ENCODE peak calls at places on chromosomes 2 and 18, in five cellular contexts. X is K562, I is stomach, Y is breast epithelium, G is Panc1. O is an unnamed sample. For H3K4me1, the result is how much of the 10 kb centered on the place peaks cover.

GRCh38 chr2:96099861-96100798 is 16.2 kb downstream of the ADRA2B start:
- DNase-seq in I (no peak), X (no peak), G (no peak), Y (peak), O (peak)

GRCh38 chr2:95046371-95047112 is 21.0 kb downstream of the MAL start:
- DNase-seq in G (no peak), X (no peak), Y (no peak), I (no peak), O (peak)

GRCh38 chr2:232352511-232353091 is 25.9 kb upstream of the ALPP start:
- DNase-seq in Y (no peak), X (no peak), G (no peak), I (no peak), O (peak)

GRCh38 chr18:27750014-27750413 is 426.9 kb downstream of the CDH2 start:
- DNase-seq in G (no peak), Y (no peak), I (peak), X (no peak), O (no peak)

GRCh38 chr2:149170156-149170555 is 131.7 kb downstream of the LYPD6B start:
- DNase-seq in Y (no peak), I (no peak), X (no peak), G (no peak), O (no peak)

GRCh38 chr2:163667064-163667887 is 68.5 kb downstream of the FIGN start:
- DNase-seq in I (no peak), X (no peak), Y (no peak), G (peak), O (no peak)

GRCh38 chr2:219155054-219155644 is 5.5 kb downstream of the NHEJ1 start:
- DNase-seq in I (peak), X (peak), G (peak), Y (no peak), O (no peak)

GRCh38 chr2:224024270-224024669 is 14.8 kb downstream of the SERPINE2 start:
- DNase-seq in Y (no peak), X (no peak), G (no peak), I (no peak), O (no peak)

GRCh38 chr2:127410871-127411396 is 7.3 kb upstream of the PROC start:
- DNase-seq in I (peak), X (no peak), G (no peak), Y (no peak), O (no peak)

GRCh38 chr2:210558708-210559107 is 2.3 kb downstream of the CPS1 start:
- DNase-seq in G (no peak), X (no peak), Y (no peak), I (no peak), O (no peak)

GRCh38 chr2:197011777-197012641 is 85.5 kb upstream of the PGAP1 start:
- DNase-seq in X (peak), Y (no peak), G (no peak), I (no peak), O (no peak)

GRCh38 chr2:106882658-106883057 is 3.3 kb downstream of the ST6GAL2 start:
- DNase-seq in I (no peak), X (no peak), G (no peak), Y (no peak), O (no peak)

GRCh38 chr2:177024760-177025159 is 187.8 kb upstream of the HNRNPA3 start:
- DNase-seq in Y (no peak), I (no peak), G (no peak), X (no peak), O (no peak)

GRCh38 chr2:53715568-53715967 is 52.0 kb upstream of the CHAC2 start:
- DNase-seq in X (no peak), I (no peak), Y (no peak), G (peak), O (no peak)

GRCh38 chr2:146944601-146945000 is 900.2 kb upstream of the ACVR2A start:
- DNase-seq in I (no peak), X (no peak), G (no peak), Y (no peak), O (no peak)

GRCh38 chr18:31740180-31740579 is 20.5 kb downstream of the SLC25A52 start:
- DNase-seq in I (peak), G (no peak), Y (no peak), X (no peak), O (no peak)

GRCh38 chr18:37481491-37481890 is 84.1 kb downstream of the CELF4 start:
- DNase-seq in G (no peak), Y (no peak), X (no peak), I (no peak), O (no peak)

GRCh38 chr18:58186258-58186948 is 142.4 kb downstream of the NEDD4L start:
- DNase-seq in X (no peak), Y (no peak), G (peak), I (peak), O (no peak)

GRCh38 chr18:59954746-59955145 is 55.0 kb downstream of the PMAIP1 start:
- DNase-seq in X (no peak), Y (no peak), G (no peak), I (no peak), O (no peak)

GRCh38 chr18:52426041-52426440 is 86.0 kb downstream of the DCC start:
- DNase-seq in I (no peak), X (no peak), Y (no peak), G (no peak), O (no peak)

GRCh38 chr2:27809761-27810241 is 38.3 kb downstream of the MRPL33 start:
- DNase-seq in Y (no peak), G (peak), I (no peak), X (no peak), O (no peak)

GRCh38 chr18:9851511-9851910 is 34.3 kb upstream of the TXNDC2 start:
- DNase-seq in Y (no peak), G (no peak), I (no peak), X (no peak), O (no peak)

GRCh38 chr2:107801498-107801897 is 25.2 kb upstream of the RGPD4 start:
- DNase-seq in Y (no peak), I (no peak), G (no peak), X (no peak), O (no peak)

GRCh38 chr2:203664029-203664755 is 42.2 kb upstream of the CD28 start:
- DNase-seq in X (no peak), G (no peak), I (no peak), Y (no peak), O (no peak)

GRCh38 chr2:64318476-64318748 is 135.6 kb upstream of the LGALSL start:
- DNase-seq in G (no peak), I (no peak), Y (no peak), X (no peak), O (no peak)

GRCh38 chr2:224954980-224955379 is 87.3 kb downstream of the DOCK10 start:
- DNase-seq in X (no peak), Y (no peak), I (no peak), G (no peak), O (no peak)

GRCh38 chr2:120625865-120626560 is 109.7 kb upstream of the GLI2 start:
- DNase-seq in X (no peak), G (no peak), I (peak), Y (peak), O (peak)

GRCh38 chr2:55771612-55772011 is 78.0 kb upstream of the PNPT1 start:
- DNase-seq in X (peak), G (peak), Y (no peak), I (no peak), O (no peak)

GRCh38 chr2:83196225-83196624 is 1262.9 kb downstream of the SUCLG1 start:
- DNase-seq in X (no peak), I (no peak), G (peak), Y (no peak), O (no peak)

GRCh38 chr2:42268528-42269151 is 92.4 kb downstream of the COX7A2L start:
- DNase-seq in I (no peak), G (no peak), X (no peak), Y (no peak), O (no peak)

GRCh38 chr18:32753656-32754221 is 19.1 kb downstream of the KLHL14 start:
- DNase-seq in G (no peak), X (no peak), I (no peak), Y (no peak), O (no peak)

GRCh38 chr2:29224693-29225551 is 109.7 kb downstream of the CLIP4 start:
- DNase-seq in G (no peak), X (no peak), I (no peak), Y (peak), O (peak)

GRCh38 chr18:3966985-3967856 is 487.9 kb downstream of the DLGAP1 start:
- DNase-seq in X (no peak), Y (no peak), G (no peak), I (no peak), O (no peak)

GRCh38 chr2:222651721-222652420 is 4.0 kb downstream of the FARSB start:
- DNase-seq in X (no peak), Y (no peak), G (no peak), I (no peak), O (no peak)
- H3K4me1 ChIP-seq in X (under half), Y (under half), G (under half), I (under half), O (under half)

DNA sequence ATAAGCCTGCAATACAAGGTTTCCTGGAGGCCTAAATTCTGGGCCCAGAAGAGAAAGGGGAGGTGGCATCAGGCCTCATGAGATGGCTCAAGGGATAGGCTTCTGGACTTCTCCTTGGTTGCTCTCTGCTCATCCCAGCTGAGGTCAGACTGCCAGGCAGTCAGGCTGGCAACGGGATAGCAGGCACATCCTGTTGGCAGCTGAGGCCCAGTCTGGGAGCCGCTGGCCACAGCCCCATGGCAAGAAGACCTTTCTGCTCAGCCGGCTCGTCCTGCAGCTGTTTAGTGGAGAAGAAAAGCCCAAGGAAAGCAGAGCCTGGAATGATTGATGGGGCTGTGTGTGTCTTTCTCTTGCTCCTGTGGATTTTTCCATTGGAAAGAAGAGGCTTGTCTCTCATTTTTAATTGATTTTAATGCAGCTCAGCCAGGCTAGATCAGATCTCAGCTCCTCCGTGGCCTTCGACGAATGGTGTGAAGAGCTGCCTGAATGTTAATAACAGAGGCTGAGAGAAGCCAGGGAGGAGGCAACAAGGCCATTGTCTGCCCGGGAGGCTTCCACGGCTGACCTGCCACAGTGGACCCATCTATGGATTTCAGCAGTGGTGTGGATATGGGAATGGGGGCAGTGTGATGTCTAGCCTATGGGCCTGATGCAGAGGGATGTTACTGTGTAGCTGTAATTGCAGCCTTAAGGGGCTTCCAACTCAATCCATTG is 99.5 kb downstream of the HS1BP3 start:
- DNase-seq in X (no peak), I (peak), G (no peak), Y (peak), O (peak)
- TF ChIP-seq POLR2AphosphoS5 in X (no peak), I (no peak), G (no peak), Y (no peak), O (no peak)

DNA sequence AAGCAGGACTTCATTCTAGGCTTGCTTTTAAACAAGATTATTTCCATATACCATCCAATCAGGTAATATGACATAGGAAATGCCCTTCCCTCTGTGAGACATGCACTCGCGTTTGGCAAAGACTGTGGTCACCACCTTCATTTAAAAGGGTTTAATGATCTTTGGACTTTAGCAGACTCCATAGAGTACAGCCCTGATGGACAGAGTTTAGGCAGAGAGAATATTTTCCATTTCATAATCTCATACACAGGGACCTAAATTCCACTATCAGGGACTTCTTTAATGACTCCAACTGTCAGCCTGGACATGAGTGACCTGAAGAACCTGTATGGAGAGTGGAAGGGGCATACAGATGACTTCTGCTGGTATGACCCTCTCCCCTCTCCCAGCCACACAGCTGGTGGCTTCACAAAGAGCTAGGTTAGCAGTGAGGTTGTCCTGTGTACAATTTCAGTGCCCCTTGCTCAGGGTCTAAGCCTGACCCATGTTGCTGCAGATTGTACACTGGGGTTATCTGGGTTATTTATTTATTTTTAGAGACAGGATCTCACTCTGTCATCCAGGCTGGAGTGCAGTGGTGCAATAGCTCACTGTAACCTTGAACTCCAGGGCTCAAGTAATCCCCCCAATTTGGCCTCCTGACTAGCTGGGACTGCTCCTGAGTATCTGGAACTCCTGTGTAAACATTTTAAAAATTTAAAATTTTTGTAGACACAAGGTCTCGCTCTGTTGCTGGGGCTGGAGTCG is 59.2 kb downstream of the PTPRM start:
- DNase-seq in I (no peak), X (no peak), G (no peak), Y (no peak), O (no peak)
- H3K4me1 ChIP-seq in I (under half), X (under half), G (under half), Y (under half), O (under half)

GRCh38 chr2:112481528-112482228 is at the start of gene TTL:
- DNase-seq in G (no peak), Y (peak), X (peak), I (peak), O (peak)
- TF ChIP-seq POLR2AphosphoS5 in G (peak), Y (no peak), X (peak), I (no peak), O (no peak)

DNA sequence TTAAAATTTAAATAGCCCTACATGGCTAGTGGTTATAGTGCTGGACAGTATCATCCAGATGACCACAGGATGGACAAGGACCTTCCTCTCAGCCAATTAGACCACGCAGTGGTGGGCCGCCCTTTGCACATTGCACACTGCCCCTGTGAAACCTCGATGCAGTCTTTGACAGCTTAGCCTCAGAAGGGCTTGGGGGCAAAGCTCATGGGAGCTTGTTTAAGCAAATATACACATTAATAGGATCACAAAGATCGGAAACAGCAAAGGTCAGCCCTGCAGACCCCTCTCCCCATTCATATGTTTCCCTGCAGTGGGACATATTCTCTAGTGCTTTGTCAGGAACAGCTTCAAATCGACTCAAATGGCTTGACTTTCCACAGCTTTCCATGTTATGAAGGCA is 189.5 kb upstream of the LYPD1 start:
- DNase-seq in G (no peak), Y (no peak), I (no peak), X (no peak), O (no peak)
- H3K4me1 ChIP-seq in G (under half), Y (under half), I (under half), X (under half), O (under half)

GRCh38 chr18:55138401-55138800 is 179.1 kb upstream of the CCDC68 start:
- DNase-seq in G (no peak), Y (no peak), I (no peak), X (no peak), O (no peak)
- TF ChIP-seq POLR2AphosphoS5 in G (no peak), Y (no peak), I (no peak), X (no peak), O (no peak)

GRCh38 chr18:79489048-79489899 is 93.5 kb downstream of the NFATC1 start:
- DNase-seq in Y (no peak), I (no peak), X (no peak), G (no peak), O (peak)
- H3K4me1 ChIP-seq in Y (under half), I (under half), X (under half), G (under half), O (under half)

GRCh38 chr2:105373895-105374401 is 24.9 kb downstream of the FHL2 start:
- DNase-seq in G (no peak), X (no peak), Y (no peak), I (no peak), O (no peak)
- TF ChIP-seq POLR2AphosphoS5 in G (peak), X (no peak), Y (no peak), I (no peak), O (no peak)

DNA sequence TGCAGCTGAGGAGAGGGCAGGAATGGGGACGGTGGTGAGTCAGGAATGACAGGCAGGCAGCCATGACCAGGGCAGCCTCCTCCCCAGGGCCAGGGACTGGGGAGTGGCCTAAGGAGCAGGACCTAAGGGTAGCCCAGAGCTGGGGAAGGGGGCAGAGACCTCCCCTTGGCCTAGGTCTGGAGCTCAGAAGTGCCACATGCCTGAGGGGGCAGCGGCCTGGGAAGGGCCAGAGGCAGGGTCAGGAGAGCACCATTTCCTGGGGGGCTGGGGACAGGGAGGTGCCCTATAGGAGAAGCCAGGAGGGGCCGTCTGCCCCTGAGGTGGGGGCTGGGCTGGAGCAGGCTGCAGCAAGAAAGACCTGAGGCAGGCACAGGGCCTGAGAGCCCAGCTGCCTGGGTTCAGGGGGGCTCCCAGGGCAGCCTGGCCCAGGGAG is 20.9 kb downstream of the CFLAR start:
- DNase-seq in Y (no peak), X (no peak), I (no peak), G (no peak), O (no peak)
- H3K4me1 ChIP-seq in Y (under half), X (under half), I (under half), G (under half), O (under half)

O was measured in sigmoid colon.